ENCODE peak calls at places on chromosomes 2 and 18, in six cellular contexts. H, N, E, S, B and M are unnamed samples.

GRCh38 chr2:58655152-58655551 is 414.0 kb upstream of the FANCL start:
- DNase-seq in H (no peak), N (no peak), E (no peak), S (no peak), B (no peak), M (no peak)

GRCh38 chr2:171999125-171999524 is 628 bp upstream of the METAP1D start:
- DNase-seq in H (no peak), N (no peak), E (no peak), S (no peak), B (no peak), M (no peak)

GRCh38 chr18:26706796-26707406 is 158.5 kb upstream of the KCTD1 start:
- DNase-seq in H (no peak), N (no peak), E (no peak), S (no peak), B (no peak), M (no peak)

GRCh38 chr2:237574894-237575868 is 8.8 kb downstream of the PRLH start:
- DNase-seq in H (no peak), N (peak), E (no peak), S (no peak), B (peak), M (peak)

GRCh38 chr2:238427435-238428162 is 872 bp downstream of the ASB1 start:
- DNase-seq in H (no peak), N (peak), E (no peak), S (no peak), B (no peak), M (no peak)

GRCh38 chr2:230680463-230681195 is 32.0 kb upstream of the CAB39 start:
- DNase-seq in H (no peak), N (no peak), E (no peak), S (no peak), B (no peak), M (no peak)

GRCh38 chr2:157486596-157487270 is 42.8 kb upstream of the CYTIP start:
- DNase-seq in H (no peak), N (no peak), E (no peak), S (no peak), B (no peak), M (no peak)

GRCh38 chr18:36934884-36935283 is 106.0 kb downstream of the KIAA1328 start:
- DNase-seq in H (no peak), N (no peak), E (no peak), S (no peak), B (no peak), M (no peak)

GRCh38 chr2:231323316-231323715 is 72.2 kb upstream of the B3GNT7 start:
- DNase-seq in H (no peak), N (no peak), E (no peak), S (no peak), B (no peak), M (no peak)

GRCh38 chr2:240573071-240573515 is 4.8 kb downstream of the RNPEPL1 start:
- DNase-seq in H (no peak), N (peak), E (no peak), S (no peak), B (no peak), M (peak)

GRCh38 chr2:96205888-96206287 is 2.7 kb downstream of the STARD7 start:
- DNase-seq in H (no peak), N (no peak), E (no peak), S (no peak), B (no peak), M (no peak)

GRCh38 chr2:188897096-188897495 is 77.1 kb upstream of the COL3A1 start:
- DNase-seq in H (no peak), N (no peak), E (peak), S (peak), B (no peak), M (no peak)

GRCh38 chr2:236001854-236002253 is 166.3 kb downstream of the GBX2 start:
- DNase-seq in H (no peak), N (peak), E (no peak), S (no peak), B (no peak), M (no peak)

GRCh38 chr2:112187805-112188596 is 49.8 kb downstream of the FBLN7 start:
- DNase-seq in H (no peak), N (no peak), E (no peak), S (no peak), B (peak), M (peak)

GRCh38 chr2:219469186-219469724 is 29.4 kb upstream of the GMPPA start:
- DNase-seq in H (no peak), N (no peak), E (no peak), S (no peak), B (no peak), M (no peak)

GRCh38 chr2:28247326-28247725 is 145.3 kb upstream of the FOSL2 start:
- DNase-seq in H (no peak), N (no peak), E (no peak), S (no peak), B (no peak), M (no peak)

GRCh38 chr18:9297007-9297393 is 37.6 kb upstream of the TWSG1 start:
- DNase-seq in H (no peak), N (no peak), E (no peak), S (no peak), B (no peak), M (no peak)

GRCh38 chr2:126656311-126657145 is 570 bp downstream of the GYPC start:
- DNase-seq in H (peak), N (peak), E (peak), S (peak), B (no peak), M (peak)

GRCh38 chr2:157233506-157233905 is 24.0 kb upstream of the GALNT5 start:
- DNase-seq in H (no peak), N (no peak), E (no peak), S (no peak), B (no peak), M (no peak)

GRCh38 chr2:51454177-51454576 is 422.2 kb upstream of the NRXN1 start:
- DNase-seq in H (no peak), N (no peak), E (no peak), S (no peak), B (no peak), M (no peak)

GRCh38 chr18:70334728-70335329 is 46.0 kb downstream of the SOCS6 start:
- DNase-seq in H (no peak), N (no peak), E (no peak), S (no peak), B (no peak), M (no peak)

GRCh38 chr2:191501390-191502168 is 176.4 kb upstream of the NABP1 start:
- DNase-seq in H (no peak), N (no peak), E (no peak), S (no peak), B (peak), M (no peak)

GRCh38 chr2:44242929-44243328 is 32.4 kb upstream of the SLC3A1 start:
- DNase-seq in H (peak), N (no peak), E (no peak), S (no peak), B (no peak), M (no peak)

GRCh38 chr18:3653859-3654441 is 204.0 kb downstream of the TGIF1 start:
- DNase-seq in H (no peak), N (no peak), E (no peak), S (no peak), B (no peak), M (no peak)
- H3K27ac ChIP-seq in H (no peak), N (peak), E (no peak), S (no peak), B (peak), M (no peak)

GRCh38 chr2:133607679-133608078 is 39.4 kb upstream of the NCKAP5 start:
- DNase-seq in H (no peak), N (no peak), E (no peak), S (no peak), B (no peak), M (no peak)
- H3K27ac ChIP-seq in H (no peak), N (no peak), E (no peak), S (no peak), B (no peak), M (no peak)

GRCh38 chr18:213977-214376 is 53.9 kb downstream of the THOC1 start:
- DNase-seq in H (no peak), N (no peak), E (no peak), S (no peak), B (no peak), M (no peak)
- H3K27ac ChIP-seq in H (no peak), N (no peak), E (no peak), S (no peak), B (no peak), M (no peak)

GRCh38 chr2:61218817-61219170 is 56.8 kb downstream of the C2orf74 start:
- DNase-seq in H (no peak), N (no peak), E (no peak), S (no peak), B (no peak), M (no peak)

GRCh38 chr2:61218076-61218816 is 56.3 kb downstream of the C2orf74 start:
- DNase-seq in H (no peak), N (no peak), E (no peak), S (no peak), B (no peak), M (no peak)

GRCh38 chr2:61221819-61222218 is 59.8 kb downstream of the C2orf74 start:
- DNase-seq in H (no peak), N (no peak), E (no peak), S (no peak), B (no peak), M (no peak)

GRCh38 chr2:61220768-61221167 is 58.8 kb downstream of the C2orf74 start:
- DNase-seq in H (no peak), N (no peak), E (no peak), S (no peak), B (no peak), M (no peak)

DNA sequence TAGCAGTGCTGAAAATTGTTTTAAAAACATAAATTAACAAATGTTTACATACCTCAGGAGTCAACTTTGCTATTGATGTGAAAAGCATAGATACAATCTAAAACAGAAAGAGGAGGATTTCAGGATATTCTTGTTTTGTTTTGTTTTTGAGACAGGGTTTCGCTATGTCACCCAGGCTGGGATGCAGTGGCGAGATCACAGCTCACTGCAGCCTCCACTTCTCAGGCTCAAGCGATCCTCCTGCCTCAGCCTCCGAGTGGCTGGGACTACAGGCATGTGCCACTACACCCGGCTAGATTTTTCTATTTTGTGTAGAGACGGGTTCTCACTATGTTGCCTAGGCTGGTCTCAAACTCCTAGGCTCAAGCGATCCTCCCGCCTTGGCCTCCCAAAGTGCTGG is 60.6 kb downstream of the C2orf74 start:
- DNase-seq in H (no peak), N (no peak), E (no peak), S (no peak), B (no peak), M (no peak)
- H3K27ac ChIP-seq in H (no peak), N (no peak), E (no peak), S (no peak), B (no peak), M (no peak)

DNA sequence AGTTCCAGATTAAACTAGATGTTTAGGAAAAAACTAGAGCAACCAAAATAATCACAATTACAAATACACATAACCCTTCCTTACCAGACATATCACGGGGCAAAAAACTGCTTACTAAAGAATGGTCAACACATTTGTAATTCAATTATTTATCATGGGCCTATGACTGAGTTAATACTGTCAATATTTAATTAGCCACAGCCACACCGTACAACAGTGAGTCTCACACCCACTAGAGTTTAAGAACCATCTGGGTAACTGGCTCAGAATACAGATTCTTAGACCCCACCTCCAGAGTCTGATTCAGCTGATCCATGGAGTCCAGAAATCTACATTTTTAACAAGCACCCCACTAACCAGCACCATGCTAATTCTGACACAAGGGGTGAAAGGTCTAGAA is 14.8 kb downstream of the ATL2 start:
- DNase-seq in H (no peak), N (no peak), E (no peak), S (no peak), B (no peak), M (no peak)
- H3K27ac ChIP-seq in H (no peak), N (no peak), E (no peak), S (no peak), B (no peak), M (no peak)

GRCh38 chr2:239465017-239466001 is 64.5 kb upstream of the HDAC4 start:
- DNase-seq in H (no peak), N (peak), E (peak), S (peak), B (no peak), M (peak)
- H3K27ac ChIP-seq in H (no peak), N (peak), E (peak), S (no peak), B (no peak), M (no peak)

GRCh38 chr18:3217930-3218647 is 1.7 kb downstream of the MYOM1 start:
- DNase-seq in H (no peak), N (no peak), E (no peak), S (peak), B (no peak), M (no peak)
- H3K27ac ChIP-seq in H (no peak), N (no peak), E (no peak), S (peak), B (no peak), M (peak)